ENCODE peak calls at places on chromosomes 5 and 9, in six cellular contexts. One of them, this sample, is unnamed.

GRCh38 chr5:38692346-38692745 is 135.9 kb upstream of the LIFR start:
- DNase-seq in K562: no peak
- DNase-seq in GM12878: no peak
- DNase-seq in HCT116: no peak
- DNase-seq in SK-N-SH: no peak
- DNase-seq in HepG2: no peak
- DNase-seq in this sample: no peak

GRCh38 chr9:107067715-107068416 is 204.9 kb downstream of the ZNF462 start:
- DNase-seq in HCT116: no peak
- DNase-seq in GM12878: no peak
- DNase-seq in K562: no peak
- DNase-seq in SK-N-SH: no peak
- DNase-seq in HepG2: no peak
- DNase-seq in this sample: peak; percentile 57

GRCh38 chr5:59104400-59105117 is 521.7 kb downstream of the RAB3C start:
- DNase-seq in HepG2: no peak
- DNase-seq in HCT116: no peak
- DNase-seq in K562: no peak
- DNase-seq in GM12878: no peak
- DNase-seq in SK-N-SH: no peak
- DNase-seq in this sample: no peak

GRCh38 chr5:97980291-97980690 is 793.2 kb upstream of the RGMB start:
- DNase-seq in HCT116: no peak
- DNase-seq in SK-N-SH: no peak
- DNase-seq in K562: no peak
- DNase-seq in HepG2: no peak
- DNase-seq in GM12878: no peak
- DNase-seq in this sample: no peak

GRCh38 chr5:30450153-30450552 is 743.3 kb upstream of the CDH6 start:
- DNase-seq in K562: no peak
- DNase-seq in HepG2: no peak
- DNase-seq in SK-N-SH: no peak
- DNase-seq in GM12878: no peak
- DNase-seq in HCT116: no peak
- DNase-seq in this sample: no peak

GRCh38 chr9:78900500-78900899 is 603.6 kb downstream of the PSAT1 start:
- DNase-seq in K562: no peak
- DNase-seq in HCT116: no peak
- DNase-seq in GM12878: no peak
- DNase-seq in SK-N-SH: no peak
- DNase-seq in HepG2: no peak
- DNase-seq in this sample: no peak

GRCh38 chr9:83043583-83043982 is 19.4 kb downstream of the RASEF start:
- DNase-seq in HCT116: no peak
- DNase-seq in K562: no peak
- DNase-seq in HepG2: no peak
- DNase-seq in GM12878: no peak
- DNase-seq in SK-N-SH: peak; percentile 47
- DNase-seq in this sample: no peak

GRCh38 chr9:131755541-131756198 is 15.8 kb upstream of the RAPGEF1 start:
- DNase-seq in K562: peak; percentile 61
- DNase-seq in GM12878: no peak
- DNase-seq in HepG2: peak; percentile 74
- DNase-seq in SK-N-SH: peak; percentile 86
- DNase-seq in HCT116: peak; percentile 75
- DNase-seq in this sample: peak; percentile 92

GRCh38 chr5:146440870-146441495 is 6.2 kb upstream of the TCERG1 start:
- DNase-seq in HepG2: no peak
- DNase-seq in SK-N-SH: no peak
- DNase-seq in HCT116: no peak
- DNase-seq in GM12878: no peak
- DNase-seq in K562: no peak
- DNase-seq in this sample: no peak

GRCh38 chr5:143554194-143554717 is 150.8 kb upstream of the NR3C1 start:
- DNase-seq in GM12878: no peak
- DNase-seq in HepG2: no peak
- DNase-seq in K562: no peak
- DNase-seq in SK-N-SH: no peak
- DNase-seq in HCT116: no peak
- DNase-seq in this sample: no peak

GRCh38 chr5:146825033-146825432 is 53.5 kb downstream of the PPP2R2B start:
- DNase-seq in K562: no peak
- DNase-seq in HCT116: no peak
- DNase-seq in SK-N-SH: no peak
- DNase-seq in HepG2: peak; percentile 6
- DNase-seq in GM12878: no peak
- DNase-seq in this sample: peak; percentile 63

GRCh38 chr5:36605241-36605640 is 1.2 kb upstream of the SLC1A3 start:
- DNase-seq in SK-N-SH: no peak
- DNase-seq in GM12878: no peak
- DNase-seq in HCT116: no peak
- DNase-seq in HepG2: no peak
- DNase-seq in K562: no peak
- DNase-seq in this sample: no peak

GRCh38 chr5:129459485-129460120 is 495 bp upstream of the ADAMTS19 start:
- DNase-seq in HCT116: no peak
- DNase-seq in SK-N-SH: peak; percentile 44
- DNase-seq in HepG2: no peak
- DNase-seq in K562: no peak
- DNase-seq in GM12878: no peak
- DNase-seq in this sample: no peak

GRCh38 chr5:160702323-160702722 is 149.7 kb downstream of the ATP10B start:
- DNase-seq in HCT116: no peak
- DNase-seq in HepG2: no peak
- DNase-seq in SK-N-SH: no peak
- DNase-seq in GM12878: no peak
- DNase-seq in K562: no peak
- DNase-seq in this sample: no peak

GRCh38 chr9:113502427-113503008 is 39.0 kb downstream of the RGS3 start:
- DNase-seq in GM12878: no peak
- DNase-seq in SK-N-SH: peak; percentile 50
- DNase-seq in HCT116: no peak
- DNase-seq in K562: no peak
- DNase-seq in HepG2: no peak
- DNase-seq in this sample: no peak

GRCh38 chr5:35789732-35790461 is 66.8 kb upstream of the IL7R start:
- DNase-seq in HepG2: no peak
- DNase-seq in K562: no peak
- DNase-seq in SK-N-SH: no peak
- DNase-seq in GM12878: no peak
- DNase-seq in HCT116: no peak
- DNase-seq in this sample: no peak

GRCh38 chr5:144036476-144036875 is 134.0 kb downstream of the YIPF5 start:
- DNase-seq in HepG2: no peak
- DNase-seq in GM12878: no peak
- DNase-seq in SK-N-SH: no peak
- DNase-seq in HCT116: no peak
- DNase-seq in K562: no peak
- DNase-seq in this sample: no peak

GRCh38 chr9:16039103-16039987 is 486.5 kb downstream of the CCDC171 start:
- DNase-seq in HepG2: peak; percentile 23
- DNase-seq in SK-N-SH: no peak
- DNase-seq in HCT116: peak; percentile 34
- DNase-seq in K562: no peak
- DNase-seq in GM12878: no peak
- DNase-seq in this sample: no peak

GRCh38 chr9:134435527-134436355 is 109.5 kb downstream of the RXRA start:
- DNase-seq in GM12878: no peak
- DNase-seq in K562: no peak
- DNase-seq in HCT116: no peak
- DNase-seq in HepG2: no peak
- DNase-seq in SK-N-SH: no peak
- DNase-seq in this sample: no peak

GRCh38 chr9:61667559-61668121 is 477.8 kb downstream of the SPATA31A7 start:
- DNase-seq in HepG2: no peak
- DNase-seq in HCT116: no peak
- DNase-seq in SK-N-SH: no peak
- DNase-seq in K562: no peak
- DNase-seq in GM12878: no peak
- DNase-seq in this sample: no peak

GRCh38 chr5:178229861-178230260 is 2.7 kb downstream of the PHYKPL start:
- DNase-seq in HepG2: no peak
- DNase-seq in HCT116: no peak
- DNase-seq in GM12878: no peak
- DNase-seq in K562: no peak
- DNase-seq in SK-N-SH: no peak
- DNase-seq in this sample: no peak

GRCh38 chr9:70411141-70411929 is 3.1 kb downstream of the KLF9 start:
- DNase-seq in SK-N-SH: no peak
- DNase-seq in HepG2: peak; percentile 9
- DNase-seq in HCT116: no peak
- DNase-seq in K562: peak; percentile 27
- DNase-seq in GM12878: no peak
- DNase-seq in this sample: peak; percentile 29

GRCh38 chr9:136172412-136173079 is 32.4 kb downstream of the LHX3 start:
- DNase-seq in HCT116: no peak
- DNase-seq in SK-N-SH: no peak
- DNase-seq in GM12878: no peak
- DNase-seq in K562: no peak
- DNase-seq in HepG2: no peak
- DNase-seq in this sample: peak; percentile 42

GRCh38 chr5:64836190-64836750 is 67.5 kb downstream of the CWC27 start:
- DNase-seq in SK-N-SH: no peak
- DNase-seq in HCT116: no peak
- DNase-seq in GM12878: no peak
- DNase-seq in K562: no peak
- DNase-seq in HepG2: no peak
- DNase-seq in this sample: no peak

GRCh38 chr9:18980124-18980660 is 52.8 kb downstream of the SAXO1 start:
- DNase-seq in K562: no peak
- DNase-seq in HepG2: no peak
- DNase-seq in GM12878: no peak
- DNase-seq in SK-N-SH: no peak
- DNase-seq in HCT116: no peak
- DNase-seq in this sample: no peak

GRCh38 chr5:14298126-14298847 is 155.1 kb downstream of the TRIO start:
- DNase-seq in HCT116: no peak
- DNase-seq in HepG2: no peak
- DNase-seq in SK-N-SH: no peak
- DNase-seq in K562: no peak
- DNase-seq in GM12878: no peak
- DNase-seq in this sample: no peak

GRCh38 chr5:120396186-120396585 is 67.9 kb upstream of the PRR16 start:
- DNase-seq in HCT116: no peak
- DNase-seq in K562: no peak
- DNase-seq in SK-N-SH: no peak
- DNase-seq in GM12878: no peak
- DNase-seq in HepG2: no peak
- DNase-seq in this sample: no peak

DNA sequence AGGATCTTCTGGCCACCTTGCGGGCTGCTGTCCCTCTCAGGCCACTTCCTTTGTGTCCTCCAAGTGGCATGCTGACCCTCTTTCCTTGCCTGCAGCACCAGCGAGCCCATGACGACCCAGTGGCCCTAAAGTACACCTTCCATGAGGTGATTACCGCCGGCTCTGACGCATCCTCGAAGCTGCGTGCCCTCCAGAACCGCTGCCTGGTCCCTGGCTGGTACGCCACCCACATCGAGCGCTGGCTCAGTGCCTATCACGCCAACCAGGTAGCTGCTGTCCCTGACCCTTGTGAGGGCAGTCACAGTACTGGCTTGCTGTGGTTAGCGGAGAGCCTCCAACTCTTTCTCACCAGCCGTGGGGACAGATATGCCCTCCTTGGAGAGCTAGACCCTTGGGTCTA is 40.2 kb downstream of the NDST1 start:
- DNase-seq in GM12878: no peak
- DNase-seq in SK-N-SH: no peak
- DNase-seq in HepG2: no peak
- DNase-seq in K562: no peak
- DNase-seq in HCT116: no peak
- DNase-seq in this sample: no peak
- TF ChIP-seq JUND in GM12878: no peak
- TF ChIP-seq JUND in SK-N-SH: no peak
- TF ChIP-seq JUND in HepG2: no peak
- TF ChIP-seq JUND in K562: no peak
- TF ChIP-seq JUND in HCT116: no peak
- TF ChIP-seq JUND in this sample: no peak

GRCh38 chr9:3435732-3436131 is 90.1 kb downstream of the RFX3 start:
- DNase-seq in HCT116: no peak
- DNase-seq in SK-N-SH: no peak
- DNase-seq in HepG2: no peak
- DNase-seq in GM12878: no peak
- DNase-seq in K562: no peak
- DNase-seq in this sample: no peak

GRCh38 chr9:3433754-3434153 is 92.0 kb downstream of the RFX3 start:
- DNase-seq in SK-N-SH: no peak
- DNase-seq in GM12878: no peak
- DNase-seq in K562: no peak
- DNase-seq in HCT116: no peak
- DNase-seq in HepG2: no peak
- DNase-seq in this sample: no peak

GRCh38 chr9:3434594-3434993 is 91.2 kb downstream of the RFX3 start:
- DNase-seq in GM12878: no peak
- DNase-seq in SK-N-SH: no peak
- DNase-seq in HCT116: no peak
- DNase-seq in K562: no peak
- DNase-seq in HepG2: no peak
- DNase-seq in this sample: no peak

GRCh38 chr9:3436629-3437028 is 89.2 kb downstream of the RFX3 start:
- DNase-seq in GM12878: no peak
- DNase-seq in HCT116: no peak
- DNase-seq in SK-N-SH: no peak
- DNase-seq in K562: no peak
- DNase-seq in HepG2: no peak
- DNase-seq in this sample: no peak

GRCh38 chr9:3437031-3437430 is 88.8 kb downstream of the RFX3 start:
- DNase-seq in GM12878: no peak
- DNase-seq in HCT116: no peak
- DNase-seq in SK-N-SH: no peak
- DNase-seq in HepG2: no peak
- DNase-seq in K562: no peak
- DNase-seq in this sample: no peak
- TF ChIP-seq JUND in GM12878: no peak
- TF ChIP-seq JUND in HCT116: no peak
- TF ChIP-seq JUND in SK-N-SH: no peak
- TF ChIP-seq JUND in HepG2: no peak
- TF ChIP-seq JUND in K562: no peak
- TF ChIP-seq JUND in this sample: no peak

GRCh38 chr9:35903049-35903448 is 3.0 kb upstream of the HRCT1 start:
- DNase-seq in HepG2: peak; percentile 65
- DNase-seq in HCT116: peak; percentile 48
- DNase-seq in SK-N-SH: peak; percentile 72
- DNase-seq in K562: peak; percentile 55
- DNase-seq in GM12878: no peak
- DNase-seq in this sample: peak; percentile 39
- TF ChIP-seq JUND in HepG2: no peak
- TF ChIP-seq JUND in HCT116: no peak
- TF ChIP-seq JUND in SK-N-SH: no peak
- TF ChIP-seq JUND in K562: no peak
- TF ChIP-seq JUND in GM12878: no peak
- TF ChIP-seq JUND in this sample: no peak

DNA sequence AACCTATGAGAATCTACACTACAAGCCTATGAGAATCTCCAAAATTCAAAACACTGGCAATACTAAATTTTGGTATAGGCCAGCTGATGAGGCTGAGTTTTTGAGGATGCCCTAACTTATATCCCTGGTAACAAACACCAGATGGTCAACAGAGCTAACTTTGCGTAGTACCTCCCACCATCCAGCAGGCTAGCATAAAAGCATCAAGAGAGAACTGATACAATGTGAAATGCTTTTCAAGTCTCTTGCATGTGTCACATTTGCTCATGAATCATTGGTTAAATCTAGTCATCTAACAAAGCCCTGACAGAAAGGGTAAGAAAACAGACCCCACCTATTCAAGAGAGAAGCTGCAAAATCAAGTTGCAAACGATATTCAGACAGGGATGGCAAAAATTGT is 1609.7 kb upstream of the CDH9 start:
- DNase-seq in GM12878: no peak
- DNase-seq in SK-N-SH: peak; percentile 1
- DNase-seq in HepG2: peak; percentile 1
- DNase-seq in HCT116: no peak
- DNase-seq in K562: no peak
- DNase-seq in this sample: peak; percentile 34
- TF ChIP-seq JUND in GM12878: no peak
- TF ChIP-seq JUND in SK-N-SH: no peak
- TF ChIP-seq JUND in HepG2: no peak
- TF ChIP-seq JUND in HCT116: no peak
- TF ChIP-seq JUND in K562: no peak
- TF ChIP-seq JUND in this sample: no peak

This sample was measured in T47D.